ENCODE peak calls at places on chromosomes 3 and 15, in eight cellular contexts. T is GM23338; A is stimulated activated CD8-positive, alpha-beta memory T cell treated with anti-CD3 and anti-CD28 coated beads, Interleukin-4, amount 100 ng/mL, for 24 hours; G is NCI-H2171 treated with DMSO at 0.1 percent for 48 hours; B is CD8-positive, alpha-beta T cell; C is endothelial cell; W is memory B cell; J is T-helper 9 cell. O is an unnamed sample.

GRCh38 chr3:32474201-32474600 is 28.5 kb downstream of the CMTM6 start:
- DNase-seq in T (no peak), W (no peak), B (no peak), G (no peak), C (no peak), A (no peak), J (no peak), O (no peak)

GRCh38 chr3:141261472-141262171 is 30.0 kb downstream of the PXYLP1 start:
- DNase-seq in W (no peak), C (no peak), B (no peak), A (no peak), T (no peak), G (peak; percentile 96), J (no peak), O (no peak)

GRCh38 chr15:70597056-70597603 is 166.2 kb downstream of the UACA start:
- DNase-seq in J (no peak), A (no peak), T (no peak), C (no peak), B (no peak), W (no peak), G (no peak), O (no peak)

GRCh38 chr3:45041666-45042065 is 15.6 kb downstream of the CLEC3B start:
- DNase-seq in G (no peak), C (no peak), W (no peak), A (no peak), T (no peak), B (no peak), J (no peak), O (no peak)

GRCh38 chr3:188123170-188123920 is 30.6 kb upstream of the LPP start:
- DNase-seq in J (no peak), W (no peak), G (no peak), T (no peak), C (no peak), A (no peak), B (no peak), O (no peak)

GRCh38 chr15:72562878-72563277 is 88.7 kb downstream of the ARIH1 start:
- DNase-seq in B (no peak), T (no peak), G (no peak), J (no peak), A (no peak), W (no peak), C (no peak), O (no peak)

GRCh38 chr3:89252865-89253264 is 145.4 kb downstream of the EPHA3 start:
- DNase-seq in G (no peak), W (no peak), T (no peak), J (no peak), C (no peak), A (no peak), B (no peak), O (no peak)

GRCh38 chr3:187101184-187102072 is 37.9 kb downstream of the RPL39L start:
- DNase-seq in J (peak; percentile 36), C (no peak), W (peak; percentile 23), T (no peak), G (no peak), A (peak; percentile 24), B (peak; percentile 42), O (no peak)

GRCh38 chr15:58987036-58987435 is 427 bp upstream of the RNF111 start:
- DNase-seq in G (peak; percentile 31), J (no peak), B (no peak), T (no peak), A (no peak), W (no peak), C (no peak), O (no peak)

GRCh38 chr15:48759921-48760320 is 50.9 kb downstream of the CEP152 start:
- DNase-seq in A (no peak), T (peak; percentile 37), C (no peak), W (no peak), G (peak; percentile 3), J (no peak), B (no peak), O (no peak)

GRCh38 chr3:152621967-152622812 is 212.7 kb upstream of the P2RY1 start:
- DNase-seq in B (no peak), G (no peak), J (no peak), C (no peak), T (no peak), W (no peak), A (no peak), O (no peak)

GRCh38 chr3:123571264-123571972 is 13.4 kb downstream of the HACD2 start:
- DNase-seq in T (peak; percentile 70), G (no peak), C (peak; percentile 16), W (no peak), J (no peak), A (no peak), B (no peak), O (no peak)

GRCh38 chr3:37491776-37492175 is 317.4 kb upstream of the LRRFIP2 start:
- DNase-seq in T (no peak), C (no peak), J (no peak), B (no peak), A (no peak), G (no peak), W (no peak), O (no peak)

GRCh38 chr3:174957581-174958001 is 98.5 kb downstream of the NAALADL2 start:
- DNase-seq in G (no peak), W (no peak), T (no peak), A (no peak), C (no peak), B (no peak), J (no peak), O (no peak)

GRCh38 chr3:197407053-197407452 is 108.6 kb upstream of the DLG1 start:
- DNase-seq in C (no peak), G (no peak), J (no peak), T (no peak), B (no peak), W (no peak), A (no peak), O (no peak)